ENCODE peak calls at places on chromosomes 2 and 18, in four cellular contexts. One of them, this sample, is unnamed.

GRCh38 chr2:237304763-237305514 is 109.0 kb downstream of the COL6A3 start:
- DNase-seq in spleen: no peak
- DNase-seq in GM12878: no peak
- DNase-seq in IMR-90: peak
- DNase-seq in this sample: no peak

GRCh38 chr2:239820836-239821693 is 204.1 kb downstream of the NDUFA10 start:
- DNase-seq in spleen: peak
- DNase-seq in GM12878: no peak
- DNase-seq in IMR-90: no peak
- DNase-seq in this sample: no peak

GRCh38 chr2:100752628-100753333 is 67.2 kb upstream of the NPAS2 start:
- DNase-seq in spleen: no peak
- DNase-seq in GM12878: no peak
- DNase-seq in IMR-90: peak
- DNase-seq in this sample: no peak

GRCh38 chr18:10463741-10464140 is 9.3 kb downstream of the APCDD1 start:
- DNase-seq in spleen: no peak
- DNase-seq in GM12878: no peak
- DNase-seq in IMR-90: no peak
- DNase-seq in this sample: no peak

GRCh38 chr2:85921659-85922058 is 32.9 kb upstream of the ST3GAL5 start:
- DNase-seq in spleen: no peak
- DNase-seq in GM12878: no peak
- DNase-seq in IMR-90: no peak
- DNase-seq in this sample: no peak

GRCh38 chr2:75321558-75321957 is 122.2 kb upstream of the TACR1 start:
- DNase-seq in spleen: no peak
- DNase-seq in GM12878: no peak
- DNase-seq in IMR-90: no peak
- DNase-seq in this sample: no peak

GRCh38 chr2:23037596-23037995 is 347.4 kb upstream of the KLHL29 start:
- DNase-seq in spleen: no peak
- DNase-seq in GM12878: no peak
- DNase-seq in IMR-90: no peak
- DNase-seq in this sample: no peak

GRCh38 chr2:201114350-201114749 is 1.6 kb upstream of the CFLAR start:
- DNase-seq in spleen: no peak
- DNase-seq in GM12878: no peak
- DNase-seq in IMR-90: no peak
- DNase-seq in this sample: no peak

GRCh38 chr18:32469190-32469611 is 1.5 kb downstream of the GAREM1 start:
- DNase-seq in spleen: no peak
- DNase-seq in GM12878: no peak
- DNase-seq in IMR-90: peak
- DNase-seq in this sample: no peak

GRCh38 chr2:39119732-39120520 is 925 bp downstream of the SOS1 start:
- DNase-seq in spleen: no peak
- DNase-seq in GM12878: no peak
- DNase-seq in IMR-90: peak
- DNase-seq in this sample: no peak

GRCh38 chr2:39118786-39119499 is 1.9 kb downstream of the SOS1 start:
- DNase-seq in spleen: no peak
- DNase-seq in GM12878: no peak
- DNase-seq in IMR-90: no peak
- DNase-seq in this sample: no peak

GRCh38 chr2:39121523-39122063 is 742 bp upstream of the SOS1 start:
- DNase-seq in spleen: no peak
- DNase-seq in GM12878: no peak
- DNase-seq in IMR-90: no peak
- DNase-seq in this sample: no peak

GRCh38 chr2:39120521-39120770 is 405 bp downstream of the SOS1 start:
- DNase-seq in spleen: peak
- DNase-seq in GM12878: no peak
- DNase-seq in IMR-90: no peak
- DNase-seq in this sample: no peak

GRCh38 chr2:39120771-39121522 is at the start of gene SOS1:
- DNase-seq in spleen: peak
- DNase-seq in GM12878: peak
- DNase-seq in IMR-90: peak
- DNase-seq in this sample: peak
- TF ChIP-seq POLR2A in spleen: no peak
- TF ChIP-seq POLR2A in GM12878: peak
- TF ChIP-seq POLR2A in IMR-90: peak
- TF ChIP-seq POLR2A in this sample: peak

DNA sequence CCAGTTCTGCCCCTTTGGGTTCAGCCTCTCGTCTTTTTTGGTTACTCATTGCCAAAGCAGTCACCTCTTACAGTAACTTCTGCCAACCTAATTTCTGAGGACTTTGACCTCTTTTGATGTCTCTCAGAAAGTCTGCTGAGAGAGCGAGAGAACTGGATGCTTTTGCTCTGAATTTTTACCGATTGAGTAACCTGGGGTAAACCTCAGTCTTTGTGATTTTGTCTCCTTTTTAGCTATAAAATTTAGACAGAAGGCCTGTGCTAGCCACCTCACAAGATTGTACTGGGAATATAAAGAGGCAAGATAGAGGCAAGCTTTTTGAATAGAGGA is 34.8 kb upstream of the IL1R1 start:
- DNase-seq in spleen: no peak
- DNase-seq in GM12878: peak
- DNase-seq in IMR-90: peak
- DNase-seq in this sample: no peak
- H3K4me3 ChIP-seq in spleen: no peak
- H3K4me3 ChIP-seq in GM12878: no peak
- H3K4me3 ChIP-seq in IMR-90: no peak
- H3K4me3 ChIP-seq in this sample: no peak

GRCh38 chr2:43453771-43454170 is 142.1 kb downstream of the THADA start:
- DNase-seq in spleen: no peak
- DNase-seq in GM12878: no peak
- DNase-seq in IMR-90: no peak
- DNase-seq in this sample: no peak

GRCh38 chr2:43455296-43455695 is 140.5 kb downstream of the THADA start:
- DNase-seq in spleen: no peak
- DNase-seq in GM12878: no peak
- DNase-seq in IMR-90: no peak
- DNase-seq in this sample: no peak

GRCh38 chr2:43455735-43456642 is 139.8 kb downstream of the THADA start:
- DNase-seq in spleen: no peak
- DNase-seq in GM12878: peak
- DNase-seq in IMR-90: peak
- DNase-seq in this sample: no peak

GRCh38 chr2:43452318-43452731 is 143.5 kb downstream of the THADA start:
- DNase-seq in spleen: no peak
- DNase-seq in GM12878: no peak
- DNase-seq in IMR-90: no peak
- DNase-seq in this sample: no peak

DNA sequence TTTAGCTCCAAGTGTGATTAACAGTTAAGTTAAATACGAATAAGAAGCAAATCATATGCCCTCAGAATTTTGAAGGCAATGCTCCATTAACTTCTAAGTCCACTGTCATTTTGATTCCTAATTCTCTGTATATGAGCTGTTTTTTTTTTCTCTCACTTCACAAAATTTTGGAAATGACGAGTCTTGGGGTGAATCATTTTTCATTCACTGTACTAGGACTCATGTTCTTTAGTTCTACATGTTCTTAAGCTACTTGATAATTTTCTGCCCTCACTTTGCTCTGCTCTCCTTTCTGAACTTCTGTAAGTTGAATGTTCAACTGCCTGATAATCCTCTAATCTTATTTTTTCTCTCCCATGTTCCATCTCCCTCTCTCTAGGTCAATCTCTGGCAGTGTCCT is 141.0 kb downstream of the THADA start:
- DNase-seq in spleen: no peak
- DNase-seq in GM12878: no peak
- DNase-seq in IMR-90: no peak
- DNase-seq in this sample: no peak
- TF ChIP-seq POLR2A in spleen: no peak
- TF ChIP-seq POLR2A in GM12878: no peak
- TF ChIP-seq POLR2A in IMR-90: no peak
- TF ChIP-seq POLR2A in this sample: no peak

GRCh38 chr2:159137511-159138101 is 148.9 kb downstream of the WDSUB1 start:
- DNase-seq in spleen: no peak
- DNase-seq in GM12878: no peak
- DNase-seq in IMR-90: no peak
- DNase-seq in this sample: no peak
- H3K4me3 ChIP-seq in spleen: no peak
- H3K4me3 ChIP-seq in GM12878: no peak
- H3K4me3 ChIP-seq in IMR-90: no peak
- H3K4me3 ChIP-seq in this sample: peak

GRCh38 chr2:3186766-3187165 is 190.9 kb downstream of the EIPR1 start:
- DNase-seq in spleen: peak
- DNase-seq in GM12878: no peak
- DNase-seq in IMR-90: no peak
- DNase-seq in this sample: no peak
- TF ChIP-seq POLR2A in spleen: no peak
- TF ChIP-seq POLR2A in GM12878: no peak
- TF ChIP-seq POLR2A in IMR-90: no peak
- TF ChIP-seq POLR2A in this sample: no peak

This sample was measured in breast epithelium.